ENCODE peak calls at places on chromosomes 5 and 9, in nine cellular contexts. E is MM.1S; W is NCI-H748 treated with DMSO at 0.1 percent for 48 hours; N is naive thymus-derived CD4-positive, alpha-beta T cell; F is T-helper 2 cell; P is NAMALWA; T is stimulated activated CD4-positive, alpha-beta T cell treated with anti-CD3 and anti-CD28 coated beads, Interleukin-4, amount 100 ng/mL, for 1 hour; K is mesothelial cell of epicardium; Y is NCI-H460. Q is an unnamed sample.

GRCh38 chr9:137669261-137669672 is 50.5 kb downstream of the EHMT1 start:
- DNase-seq in E (no peak), W (no peak), N (no peak), F (peak; percentile 22), P (no peak), T (no peak), K (no peak), Y (no peak), Q (no peak)

GRCh38 chr9:123218831-123219230 is 49.6 kb downstream of the STRBP start:
- DNase-seq in E (no peak), W (no peak), N (no peak), F (no peak), P (no peak), T (no peak), K (no peak), Y (no peak), Q (no peak)

GRCh38 chr9:5886114-5886939 is 4.4 kb upstream of the MLANA start:
- DNase-seq in E (peak; percentile 58), W (peak; percentile 45), N (peak; percentile 80), F (peak; percentile 83), P (peak; percentile 83), T (peak; percentile 82), K (peak; percentile 80), Y (peak; percentile 56), Q (peak; percentile 82)

GRCh38 chr5:63959177-63959982 is 2.9 kb downstream of the HTR1A start:
- DNase-seq in E (no peak), W (peak; percentile 75), N (no peak), F (no peak), P (no peak), T (no peak), K (peak; percentile 75), Y (no peak), Q (peak; percentile 70)

GRCh38 chr9:98455957-98456621 is 200.6 kb upstream of the TBC1D2 start:
- DNase-seq in E (no peak), W (no peak), N (no peak), F (no peak), P (no peak), T (no peak), K (no peak), Y (no peak), Q (no peak)

GRCh38 chr9:134896834-134897583 is 16.4 kb downstream of the FCN2 start:
- DNase-seq in E (no peak), W (no peak), N (no peak), F (no peak), P (no peak), T (no peak), K (no peak), Y (no peak), Q (no peak)

GRCh38 chr9:16526380-16526779 is 344.1 kb downstream of the BNC2 start:
- DNase-seq in E (no peak), W (no peak), N (no peak), F (no peak), P (no peak), T (no peak), K (no peak), Y (no peak), Q (no peak)

GRCh38 chr9:136829412-136829811 is 12.9 kb upstream of the AJM1 start:
- DNase-seq in E (no peak), W (no peak), N (no peak), F (no peak), P (no peak), T (no peak), K (no peak), Y (no peak), Q (no peak)

GRCh38 chr5:140926903-140927573 is 939 bp downstream of the PCDHAC1 start:
- DNase-seq in E (no peak), W (no peak), N (no peak), F (peak; percentile 3), P (no peak), T (no peak), K (no peak), Y (peak; percentile 3), Q (no peak)

GRCh38 chr5:79464695-79465332 is 49.1 kb downstream of the HOMER1 start:
- DNase-seq in E (peak; percentile 42), W (peak; percentile 56), N (no peak), F (peak; percentile 42), P (peak; percentile 57), T (no peak), K (no peak), Y (peak; percentile 29), Q (no peak)

Q was measured in progenitor cell of endocrine pancreas.